ENCODE peak calls at places on chromosomes 5 and 9, in four cellular contexts. One of them, this sample, is unnamed.

GRCh38 chr5:93886098-93886806 is 144.9 kb upstream of the POU5F2 start:
- DNase-seq in HepG2: no peak
- DNase-seq in WTC11: no peak
- DNase-seq in GM12878: no peak
- DNase-seq in this sample: no peak

GRCh38 chr9:113919825-113920224 is 43.7 kb downstream of the ZNF618 start:
- DNase-seq in WTC11: no peak
- DNase-seq in GM12878: no peak
- DNase-seq in HepG2: no peak
- DNase-seq in this sample: no peak

GRCh38 chr5:16304846-16305245 is 125.3 kb upstream of the MARCHF11 start:
- DNase-seq in WTC11: no peak
- DNase-seq in HepG2: no peak
- DNase-seq in GM12878: no peak
- DNase-seq in this sample: no peak

GRCh38 chr9:33139421-33140228 is 27.5 kb downstream of the B4GALT1 start:
- DNase-seq in HepG2: peak; percentile 88
- DNase-seq in GM12878: no peak
- DNase-seq in WTC11: no peak
- DNase-seq in this sample: no peak

GRCh38 chr9:34580358-34580757 is 9.2 kb downstream of the CNTFR start:
- DNase-seq in GM12878: no peak
- DNase-seq in WTC11: no peak
- DNase-seq in HepG2: no peak
- DNase-seq in this sample: no peak

GRCh38 chr5:142246263-142246662 is 78.6 kb downstream of the SPRY4 start:
- DNase-seq in WTC11: no peak
- DNase-seq in HepG2: peak; percentile 25
- DNase-seq in GM12878: no peak
- DNase-seq in this sample: no peak

GRCh38 chr9:135034106-135034505 is 53.4 kb upstream of the OLFM1 start:
- DNase-seq in GM12878: no peak
- DNase-seq in WTC11: no peak
- DNase-seq in HepG2: no peak
- DNase-seq in this sample: no peak

GRCh38 chr9:131695366-131696162 is 44.3 kb downstream of the RAPGEF1 start:
- DNase-seq in WTC11: no peak
- DNase-seq in HepG2: no peak
- DNase-seq in GM12878: no peak
- DNase-seq in this sample: no peak

GRCh38 chr5:73201547-73202513 is 28.8 kb downstream of the TMEM174 start:
- DNase-seq in GM12878: no peak
- DNase-seq in HepG2: peak; percentile 63
- DNase-seq in WTC11: peak; percentile 96
- DNase-seq in this sample: peak; percentile 84

GRCh38 chr5:72522607-72523006 is 15.4 kb upstream of the ZNF366 start:
- DNase-seq in GM12878: no peak
- DNase-seq in WTC11: no peak
- DNase-seq in HepG2: no peak
- DNase-seq in this sample: no peak

GRCh38 chr9:87708989-87709706 is 16.8 kb upstream of the CTSL start:
- DNase-seq in HepG2: no peak
- DNase-seq in GM12878: no peak
- DNase-seq in WTC11: no peak
- DNase-seq in this sample: no peak

GRCh38 chr5:31596354-31596753 is 42.6 kb upstream of the PDZD2 start:
- DNase-seq in GM12878: no peak
- DNase-seq in HepG2: no peak
- DNase-seq in WTC11: no peak
- DNase-seq in this sample: no peak

GRCh38 chr5:81848368-81848767 is 97.5 kb upstream of the SSBP2 start:
- DNase-seq in GM12878: no peak
- DNase-seq in HepG2: no peak
- DNase-seq in WTC11: no peak
- DNase-seq in this sample: no peak

GRCh38 chr5:178419196-178419595 is 171.0 kb downstream of the COL23A1 start:
- DNase-seq in HepG2: no peak
- DNase-seq in WTC11: no peak
- DNase-seq in GM12878: no peak
- DNase-seq in this sample: no peak

GRCh38 chr9:126318858-126319257 is 7.8 kb upstream of the MVB12B start:
- DNase-seq in HepG2: no peak
- DNase-seq in GM12878: no peak
- DNase-seq in WTC11: no peak
- DNase-seq in this sample: no peak

GRCh38 chr5:56126487-56127179 is 106.5 kb downstream of the ANKRD55 start:
- DNase-seq in GM12878: no peak
- DNase-seq in HepG2: no peak
- DNase-seq in WTC11: no peak
- DNase-seq in this sample: no peak

GRCh38 chr5:123164019-123164418 is 75.0 kb downstream of the PRDM6 start:
- DNase-seq in HepG2: no peak
- DNase-seq in GM12878: no peak
- DNase-seq in WTC11: no peak
- DNase-seq in this sample: no peak

GRCh38 chr5:87300744-87301143 is 33.1 kb downstream of the RASA1 start:
- DNase-seq in GM12878: no peak
- DNase-seq in WTC11: no peak
- DNase-seq in HepG2: peak; percentile 13
- DNase-seq in this sample: no peak

GRCh38 chr5:144370273-144370672 is 199.6 kb downstream of the KCTD16 start:
- DNase-seq in HepG2: no peak
- DNase-seq in WTC11: no peak
- DNase-seq in GM12878: no peak
- DNase-seq in this sample: no peak

GRCh38 chr5:14644623-14645237 is 19.8 kb upstream of the OTULIN start:
- DNase-seq in WTC11: no peak
- DNase-seq in GM12878: no peak
- DNase-seq in HepG2: no peak
- DNase-seq in this sample: no peak

GRCh38 chr9:116101516-116101915 is 52.1 kb upstream of the PAPPA start:
- DNase-seq in GM12878: no peak
- DNase-seq in WTC11: no peak
- DNase-seq in HepG2: no peak
- DNase-seq in this sample: no peak

GRCh38 chr5:63603996-63604395 is 358.2 kb downstream of the HTR1A start:
- DNase-seq in HepG2: no peak
- DNase-seq in GM12878: no peak
- DNase-seq in WTC11: no peak
- DNase-seq in this sample: no peak

GRCh38 chr9:21559402-21560280 is 77.5 kb upstream of the IFNE start:
- DNase-seq in HepG2: no peak
- DNase-seq in WTC11: peak; percentile 80
- DNase-seq in GM12878: no peak
- DNase-seq in this sample: no peak

GRCh38 chr5:124206540-124206939 is 539.9 kb downstream of the ZNF608 start:
- DNase-seq in WTC11: no peak
- DNase-seq in GM12878: no peak
- DNase-seq in HepG2: no peak
- DNase-seq in this sample: no peak

GRCh38 chr5:75965292-75965691 is 117.9 kb upstream of the SV2C start:
- DNase-seq in GM12878: no peak
- DNase-seq in WTC11: no peak
- DNase-seq in HepG2: no peak
- DNase-seq in this sample: no peak

GRCh38 chr5:153135416-153135815 is 355.1 kb upstream of the GRIA1 start:
- DNase-seq in HepG2: no peak
- DNase-seq in GM12878: no peak
- DNase-seq in WTC11: no peak
- DNase-seq in this sample: no peak

GRCh38 chr9:137441289-137441934 is at the start of gene ENTPD8:
- DNase-seq in HepG2: peak; percentile 87
- DNase-seq in GM12878: no peak
- DNase-seq in WTC11: peak; percentile 90
- DNase-seq in this sample: peak; percentile 75

GRCh38 chr5:179138568-179138925 is 78.4 kb downstream of the ZNF354C start:
- DNase-seq in HepG2: no peak
- DNase-seq in WTC11: no peak
- DNase-seq in GM12878: no peak
- DNase-seq in this sample: no peak

GRCh38 chr9:129435272-129435671 is 185.6 kb downstream of the C9orf50 start:
- DNase-seq in GM12878: no peak
- DNase-seq in HepG2: no peak
- DNase-seq in WTC11: no peak
- DNase-seq in this sample: no peak
- TF ChIP-seq NR2C2 in GM12878: no peak
- TF ChIP-seq NR2C2 in HepG2: no peak
- TF ChIP-seq NR2C2 in WTC11: no peak
- TF ChIP-seq NR2C2 in this sample: no peak

DNA sequence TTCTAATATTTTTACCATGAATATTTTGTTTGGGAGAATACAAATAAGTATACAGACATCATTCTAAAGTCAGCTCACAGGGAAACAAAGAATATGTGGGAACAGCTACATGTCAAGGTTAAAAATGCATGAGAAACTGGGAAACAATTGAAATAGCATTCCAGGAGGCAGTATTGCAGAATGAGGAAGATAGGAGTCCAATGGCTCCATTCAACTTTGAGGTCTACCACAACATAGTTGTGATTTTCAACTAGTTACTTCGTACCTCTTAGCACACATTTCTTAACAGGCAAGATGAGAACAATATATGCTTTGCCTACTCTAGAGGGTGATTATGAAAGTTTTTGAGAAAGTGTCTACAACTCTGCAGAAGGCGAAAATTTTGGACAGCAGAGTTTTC is 35.2 kb upstream of the CAST start:
- DNase-seq in HepG2: peak; percentile 18
- DNase-seq in GM12878: no peak
- DNase-seq in WTC11: no peak
- DNase-seq in this sample: no peak
- TF ChIP-seq NR2C2 in HepG2: no peak
- TF ChIP-seq NR2C2 in GM12878: no peak
- TF ChIP-seq NR2C2 in WTC11: no peak
- TF ChIP-seq NR2C2 in this sample: no peak

DNA sequence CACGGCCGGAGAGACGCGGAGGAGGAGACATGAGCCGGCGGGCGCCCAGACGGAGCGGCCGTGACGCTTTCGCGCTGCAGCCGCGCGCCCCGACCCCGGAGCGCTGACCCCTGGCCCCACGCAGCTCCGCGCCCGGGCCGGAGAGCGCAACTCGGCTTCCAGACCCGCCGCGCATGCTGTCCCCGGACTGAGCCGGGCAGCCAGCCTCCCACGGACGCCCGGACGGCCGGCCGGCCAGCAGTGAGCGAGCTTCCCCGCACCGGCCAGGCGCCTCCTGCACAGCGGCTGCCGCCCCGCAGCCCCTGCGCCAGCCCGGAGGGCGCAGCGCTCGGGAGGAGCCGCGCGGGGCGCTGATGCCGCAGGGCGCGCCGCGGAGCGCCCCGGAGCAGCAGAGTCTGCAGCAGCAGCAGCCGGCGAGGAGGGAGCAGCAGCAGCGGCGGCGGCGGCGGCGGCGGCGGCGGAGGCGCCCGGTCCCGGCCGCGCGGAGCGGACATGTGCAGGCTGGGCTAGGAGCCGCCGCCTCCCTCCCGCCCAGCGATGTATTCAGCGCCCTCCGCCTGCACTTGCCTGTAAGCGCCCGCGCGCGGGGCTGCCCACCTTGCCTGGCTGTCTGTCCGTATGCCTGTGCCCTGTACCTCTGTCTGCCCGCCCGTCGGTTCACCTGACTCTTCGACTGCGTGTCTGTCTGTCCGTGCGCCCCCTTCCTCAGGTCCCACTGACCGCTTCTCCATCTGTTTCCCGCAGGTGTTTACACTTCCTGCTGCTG is 399 bp downstream of the FGF18 start:
- DNase-seq in HepG2: no peak
- DNase-seq in GM12878: no peak
- DNase-seq in WTC11: peak; percentile 52
- DNase-seq in this sample: no peak
- TF ChIP-seq NR2C2 in HepG2: no peak
- TF ChIP-seq NR2C2 in GM12878: no peak
- TF ChIP-seq NR2C2 in WTC11: no peak
- TF ChIP-seq NR2C2 in this sample: no peak

GRCh38 chr9:124776952-124777645 is at the start of gene OLFML2A:
- DNase-seq in HepG2: no peak
- DNase-seq in WTC11: peak; percentile 66
- DNase-seq in GM12878: no peak
- DNase-seq in this sample: peak; percentile 37
- TF ChIP-seq NR2C2 in HepG2: no peak
- TF ChIP-seq NR2C2 in WTC11: no peak
- TF ChIP-seq NR2C2 in GM12878: no peak
- TF ChIP-seq NR2C2 in this sample: no peak

DNA sequence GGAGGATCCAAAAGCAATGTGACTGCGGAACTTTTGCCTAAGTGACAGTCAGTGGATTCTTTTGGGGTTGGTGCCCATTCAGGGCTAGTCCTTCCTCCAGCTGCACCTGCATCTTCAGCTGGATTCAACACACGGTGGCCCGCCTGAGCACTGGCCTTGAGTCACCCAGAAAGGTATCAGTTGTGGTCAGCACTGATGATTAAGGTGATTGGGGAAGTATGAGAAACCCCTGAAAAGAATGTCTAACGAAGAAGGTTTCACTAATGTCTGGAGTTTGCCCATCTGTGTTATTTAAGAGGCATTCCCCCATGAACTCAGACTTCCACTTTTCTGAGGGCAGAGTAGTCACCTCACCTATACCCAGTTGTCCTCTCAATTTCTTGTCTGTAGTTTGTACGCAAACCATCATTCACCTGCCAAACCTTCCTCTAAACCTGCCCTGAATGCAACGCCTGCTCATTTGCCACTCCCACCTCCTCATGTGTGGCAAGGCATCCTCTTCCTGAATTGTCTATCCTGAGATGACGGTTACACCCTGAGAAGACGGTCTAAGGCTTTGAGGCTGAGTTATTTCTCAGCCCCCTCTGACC is 27.2 kb downstream of the CSF2 start:
- DNase-seq in HepG2: no peak
- DNase-seq in WTC11: no peak
- DNase-seq in GM12878: peak; percentile 75
- DNase-seq in this sample: no peak
- TF ChIP-seq NR2C2 in HepG2: no peak
- TF ChIP-seq NR2C2 in WTC11: no peak
- TF ChIP-seq NR2C2 in GM12878: no peak
- TF ChIP-seq NR2C2 in this sample: no peak

DNA sequence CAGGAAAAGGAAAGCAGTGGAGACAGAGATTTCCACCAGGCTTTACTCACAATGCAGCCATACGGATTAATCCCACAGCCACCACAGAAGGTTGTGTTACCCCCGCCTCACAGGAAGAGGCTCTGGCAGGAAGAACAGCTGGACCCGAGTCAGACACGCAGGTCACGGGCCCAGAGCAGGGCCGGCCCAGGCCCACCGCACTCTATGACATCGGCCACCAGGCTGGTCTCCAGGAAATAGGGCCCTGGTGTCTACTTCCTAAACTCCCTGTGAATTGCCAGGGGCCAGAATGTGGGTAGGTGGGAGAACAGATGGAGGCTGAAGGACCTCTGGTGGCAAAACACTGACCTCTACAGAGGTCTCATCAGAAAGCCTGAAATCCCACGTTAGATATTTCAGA is 15.6 kb downstream of the MGAT1 start:
- DNase-seq in GM12878: no peak
- DNase-seq in HepG2: no peak
- DNase-seq in WTC11: no peak
- DNase-seq in this sample: no peak
- TF ChIP-seq NR2C2 in GM12878: no peak
- TF ChIP-seq NR2C2 in HepG2: no peak
- TF ChIP-seq NR2C2 in WTC11: no peak
- TF ChIP-seq NR2C2 in this sample: no peak

GRCh38 chr9:35914307-35914807 is 5.1 kb downstream of the SPAAR start:
- DNase-seq in WTC11: no peak
- DNase-seq in GM12878: no peak
- DNase-seq in HepG2: peak; percentile 85
- DNase-seq in this sample: peak; percentile 74
- TF ChIP-seq NR2C2 in WTC11: no peak
- TF ChIP-seq NR2C2 in GM12878: no peak
- TF ChIP-seq NR2C2 in HepG2: no peak
- TF ChIP-seq NR2C2 in this sample: no peak

This sample was measured in K562.